ENCODE peak calls at places on chromosomes 12 and 14, in four cellular contexts. One of them, this sample, is unnamed.

GRCh38 chr12:93441111-93441616 is 583 bp downstream of the UBE2N start:
- DNase-seq in GM23338: peak; percentile 45
- DNase-seq in mesothelial cell of epicardium: no peak
- DNase-seq in neural crest cell: no peak
- DNase-seq in this sample: peak; percentile 46

GRCh38 chr14:99003646-99004045 is 268.4 kb downstream of the BCL11B start:
- DNase-seq in neural crest cell: no peak
- DNase-seq in mesothelial cell of epicardium: no peak
- DNase-seq in GM23338: no peak
- DNase-seq in this sample: no peak

GRCh38 chr12:108832730-108833354 is 24.5 kb downstream of the SSH1 start:
- DNase-seq in GM23338: no peak
- DNase-seq in neural crest cell: no peak
- DNase-seq in mesothelial cell of epicardium: no peak
- DNase-seq in this sample: no peak

GRCh38 chr14:95482967-95483842 is 33.2 kb downstream of the SYNE3 start:
- DNase-seq in mesothelial cell of epicardium: no peak
- DNase-seq in GM23338: no peak
- DNase-seq in neural crest cell: no peak
- DNase-seq in this sample: no peak

GRCh38 chr12:94262228-94263010 is 114.0 kb downstream of the PLXNC1 start:
- DNase-seq in GM23338: no peak
- DNase-seq in mesothelial cell of epicardium: peak; percentile 39
- DNase-seq in neural crest cell: no peak
- DNase-seq in this sample: peak; percentile 78

GRCh38 chr14:61152851-61153364 is 128.2 kb downstream of the TMEM30B start:
- DNase-seq in GM23338: no peak
- DNase-seq in mesothelial cell of epicardium: no peak
- DNase-seq in neural crest cell: no peak
- DNase-seq in this sample: no peak

GRCh38 chr12:117098071-117098360 is 1.2 kb downstream of the TESC start:
- DNase-seq in GM23338: no peak
- DNase-seq in neural crest cell: no peak
- DNase-seq in mesothelial cell of epicardium: no peak
- DNase-seq in this sample: no peak

GRCh38 chr14:90126260-90126659 is 64.5 kb downstream of the KCNK13 start:
- DNase-seq in GM23338: no peak
- DNase-seq in neural crest cell: no peak
- DNase-seq in mesothelial cell of epicardium: no peak
- DNase-seq in this sample: no peak

GRCh38 chr14:71183856-71184255 is 276.6 kb downstream of the PCNX1 start:
- DNase-seq in mesothelial cell of epicardium: no peak
- DNase-seq in GM23338: no peak
- DNase-seq in neural crest cell: no peak
- DNase-seq in this sample: no peak

GRCh38 chr12:24038211-24038997 is 88.9 kb upstream of the SOX5 start:
- DNase-seq in mesothelial cell of epicardium: no peak
- DNase-seq in neural crest cell: no peak
- DNase-seq in GM23338: peak; percentile 52
- DNase-seq in this sample: no peak

GRCh38 chr12:82835217-82835616 is 148.5 kb downstream of the TMTC2 start:
- DNase-seq in neural crest cell: no peak
- DNase-seq in GM23338: no peak
- DNase-seq in mesothelial cell of epicardium: no peak
- DNase-seq in this sample: no peak

GRCh38 chr14:85528080-85528881 is 1.7 kb upstream of the FLRT2 start:
- DNase-seq in neural crest cell: peak; percentile 20
- DNase-seq in GM23338: peak; percentile 69
- DNase-seq in mesothelial cell of epicardium: no peak
- DNase-seq in this sample: no peak

DNA sequence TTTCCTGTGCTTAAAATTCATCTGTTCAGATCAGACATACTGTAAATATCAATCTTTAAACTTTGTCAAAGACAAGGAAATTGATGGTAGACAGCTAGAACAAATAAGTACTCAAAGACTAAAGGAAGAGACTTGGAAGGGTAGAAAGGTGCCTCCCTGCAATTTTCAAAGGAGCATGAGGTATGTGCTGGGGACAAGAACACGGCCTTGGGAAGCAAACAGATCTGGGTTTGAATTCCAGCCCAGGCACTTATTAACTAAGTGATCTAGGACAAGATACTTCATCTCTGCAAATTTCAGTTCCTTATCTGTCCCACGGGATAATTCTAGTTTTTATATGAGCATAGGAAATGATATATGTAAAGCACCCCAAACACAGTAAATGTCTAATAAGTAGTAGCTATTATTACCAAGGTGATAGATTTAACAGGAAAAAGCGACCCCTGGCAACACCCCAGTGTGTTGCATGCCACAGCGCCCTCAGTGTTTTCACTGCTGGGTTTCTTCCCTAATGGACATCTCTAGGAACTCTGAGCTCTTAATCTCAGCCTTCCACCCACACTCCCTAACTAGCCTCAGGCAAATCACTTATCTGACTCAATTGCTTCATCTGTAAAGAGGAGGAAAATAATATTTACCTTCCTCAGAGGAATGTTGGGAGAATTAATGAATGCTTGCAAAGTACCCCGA is 44.7 kb upstream of the BMP4 start:
- DNase-seq in mesothelial cell of epicardium: no peak
- DNase-seq in GM23338: peak; percentile 55
- DNase-seq in neural crest cell: no peak
- DNase-seq in this sample: no peak
- TF ChIP-seq CTCF in mesothelial cell of epicardium: no peak
- TF ChIP-seq CTCF in GM23338: peak; percentile 73
- TF ChIP-seq CTCF in neural crest cell: peak; percentile 26
- TF ChIP-seq CTCF in this sample: no peak

DNA sequence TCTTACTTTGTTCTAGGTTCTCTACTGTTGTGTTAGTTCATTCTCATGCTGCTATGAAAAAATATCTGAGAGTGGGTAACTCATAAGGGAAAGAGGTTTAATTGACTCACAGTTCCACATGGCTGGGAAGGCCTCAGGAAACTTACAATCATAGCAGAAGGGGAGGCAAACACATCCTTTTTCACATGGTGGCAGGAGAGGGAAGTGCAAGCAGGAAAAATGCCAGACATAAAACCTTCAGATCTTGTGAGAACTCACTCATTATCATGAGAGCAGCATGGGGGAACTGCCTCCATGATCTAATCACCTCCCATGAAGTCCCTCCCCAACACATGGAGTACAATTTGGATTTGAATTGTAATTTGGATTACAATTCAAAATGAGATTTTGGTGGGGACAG is 69.6 kb downstream of the MGST1 start:
- DNase-seq in mesothelial cell of epicardium: no peak
- DNase-seq in GM23338: peak; percentile 46
- DNase-seq in neural crest cell: no peak
- DNase-seq in this sample: no peak
- TF ChIP-seq CTCF in mesothelial cell of epicardium: no peak
- TF ChIP-seq CTCF in GM23338: peak; percentile 7
- TF ChIP-seq CTCF in neural crest cell: peak; percentile 41
- TF ChIP-seq CTCF in this sample: no peak

DNA sequence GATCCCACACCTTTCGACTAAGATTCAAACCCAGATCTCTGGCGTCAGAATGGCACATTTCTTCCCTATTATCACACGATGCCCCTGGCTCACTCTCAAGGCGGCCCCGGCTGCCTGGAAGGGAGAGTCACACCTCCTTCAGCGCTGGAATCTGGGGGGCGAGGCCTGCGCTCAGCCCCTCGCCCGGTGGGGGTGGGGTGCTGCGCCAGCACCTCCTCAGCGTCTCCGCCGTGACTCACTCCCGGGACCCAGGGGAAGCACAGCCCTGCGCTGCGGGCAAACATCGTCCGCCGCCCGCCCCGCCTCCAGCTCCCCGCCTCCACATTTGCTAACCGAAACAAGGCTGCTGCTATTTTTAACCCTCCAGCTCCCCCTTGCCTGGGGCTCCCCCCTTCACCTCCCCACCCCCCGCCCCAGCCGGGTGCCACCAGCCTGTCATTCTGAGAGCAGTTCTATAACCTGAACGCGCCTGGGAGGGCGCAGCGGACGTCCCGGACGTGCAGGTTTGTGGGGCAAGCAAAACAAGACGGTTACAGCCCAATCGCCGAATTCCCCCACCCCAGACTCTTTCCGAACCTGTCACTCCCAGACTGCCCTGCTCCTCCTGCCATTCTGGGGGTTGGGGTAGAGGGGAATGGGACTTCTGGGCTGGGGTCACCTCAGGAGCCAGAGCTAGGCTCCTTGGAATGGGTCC is 6.8 kb downstream of the HDAC7 start:
- DNase-seq in GM23338: peak; percentile 95
- DNase-seq in mesothelial cell of epicardium: peak; percentile 71
- DNase-seq in neural crest cell: peak; percentile 40
- DNase-seq in this sample: peak; percentile 82
- TF ChIP-seq CTCF in GM23338: no peak
- TF ChIP-seq CTCF in mesothelial cell of epicardium: no peak
- TF ChIP-seq CTCF in neural crest cell: no peak
- TF ChIP-seq CTCF in this sample: no peak

DNA sequence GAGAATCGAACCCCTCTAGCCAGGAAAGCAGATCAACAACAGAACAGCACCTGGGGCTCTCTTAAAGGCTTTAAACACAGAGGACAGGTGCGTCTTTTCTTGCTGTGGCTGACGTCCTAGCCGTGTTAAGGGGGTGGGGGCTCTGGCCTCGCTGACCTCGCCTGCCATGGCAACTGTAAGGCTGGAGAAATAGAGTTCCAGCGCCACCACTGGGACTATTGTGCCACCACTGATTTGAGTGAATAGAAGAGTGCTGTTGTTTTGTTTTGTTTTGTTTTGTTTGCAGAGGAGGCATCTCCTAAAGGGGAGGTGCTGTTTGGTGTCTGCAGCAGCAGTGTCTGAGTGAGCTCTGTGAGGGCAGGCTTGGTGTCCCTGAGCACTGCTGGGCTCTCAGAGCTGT is 34.2 kb upstream of the PRMT8 start:
- DNase-seq in mesothelial cell of epicardium: no peak
- DNase-seq in GM23338: peak; percentile 89
- DNase-seq in neural crest cell: peak; percentile 25
- DNase-seq in this sample: no peak
- TF ChIP-seq CTCF in mesothelial cell of epicardium: no peak
- TF ChIP-seq CTCF in GM23338: peak; percentile 83
- TF ChIP-seq CTCF in neural crest cell: peak; percentile 35
- TF ChIP-seq CTCF in this sample: no peak

GRCh38 chr12:25585021-25585523 is 32.0 kb upstream of the LMNTD1 start:
- DNase-seq in GM23338: no peak
- DNase-seq in neural crest cell: no peak
- DNase-seq in mesothelial cell of epicardium: no peak
- DNase-seq in this sample: no peak

GRCh38 chr12:25587346-25587745 is 34.3 kb upstream of the LMNTD1 start:
- DNase-seq in GM23338: no peak
- DNase-seq in mesothelial cell of epicardium: no peak
- DNase-seq in neural crest cell: no peak
- DNase-seq in this sample: no peak

GRCh38 chr12:25581067-25581466 is 28.0 kb upstream of the LMNTD1 start:
- DNase-seq in neural crest cell: no peak
- DNase-seq in mesothelial cell of epicardium: no peak
- DNase-seq in GM23338: no peak
- DNase-seq in this sample: no peak

GRCh38 chr12:25585662-25586061 is 32.6 kb upstream of the LMNTD1 start:
- DNase-seq in mesothelial cell of epicardium: no peak
- DNase-seq in neural crest cell: no peak
- DNase-seq in GM23338: no peak
- DNase-seq in this sample: no peak

DNA sequence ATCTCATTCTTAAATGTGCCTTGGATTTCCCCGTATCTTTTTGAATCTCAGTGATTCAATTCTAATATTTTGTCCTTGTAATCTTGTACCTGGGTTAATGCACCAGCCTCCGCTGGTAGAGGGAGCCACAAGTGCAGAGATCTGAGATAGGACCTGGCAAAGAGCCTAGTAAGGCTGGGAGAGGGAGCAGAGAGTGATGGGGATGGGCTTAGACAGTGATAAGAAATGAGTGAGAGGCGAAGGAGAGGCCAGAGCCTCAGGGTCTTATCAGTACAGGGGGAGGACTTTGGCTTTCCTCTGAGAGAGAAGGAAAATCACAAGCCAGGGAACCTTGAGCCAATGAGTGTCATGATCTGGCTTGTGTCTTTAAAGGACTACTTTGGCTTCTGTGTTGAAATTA is 30.5 kb upstream of the LMNTD1 start:
- DNase-seq in GM23338: peak; percentile 32
- DNase-seq in mesothelial cell of epicardium: no peak
- DNase-seq in neural crest cell: no peak
- DNase-seq in this sample: no peak
- TF ChIP-seq CTCF in GM23338: peak; percentile 61
- TF ChIP-seq CTCF in mesothelial cell of epicardium: no peak
- TF ChIP-seq CTCF in neural crest cell: no peak
- TF ChIP-seq CTCF in this sample: no peak

GRCh38 chr14:87082917-87083316 is 910.1 kb downstream of the GALC start:
- DNase-seq in neural crest cell: no peak
- DNase-seq in mesothelial cell of epicardium: no peak
- DNase-seq in GM23338: no peak
- DNase-seq in this sample: no peak

GRCh38 chr14:87076146-87076545 is 916.8 kb downstream of the GALC start:
- DNase-seq in mesothelial cell of epicardium: no peak
- DNase-seq in neural crest cell: no peak
- DNase-seq in GM23338: peak; percentile 20
- DNase-seq in this sample: no peak

GRCh38 chr14:87084908-87085307 is 908.1 kb downstream of the GALC start:
- DNase-seq in neural crest cell: no peak
- DNase-seq in mesothelial cell of epicardium: no peak
- DNase-seq in GM23338: peak; percentile 50
- DNase-seq in this sample: no peak

DNA sequence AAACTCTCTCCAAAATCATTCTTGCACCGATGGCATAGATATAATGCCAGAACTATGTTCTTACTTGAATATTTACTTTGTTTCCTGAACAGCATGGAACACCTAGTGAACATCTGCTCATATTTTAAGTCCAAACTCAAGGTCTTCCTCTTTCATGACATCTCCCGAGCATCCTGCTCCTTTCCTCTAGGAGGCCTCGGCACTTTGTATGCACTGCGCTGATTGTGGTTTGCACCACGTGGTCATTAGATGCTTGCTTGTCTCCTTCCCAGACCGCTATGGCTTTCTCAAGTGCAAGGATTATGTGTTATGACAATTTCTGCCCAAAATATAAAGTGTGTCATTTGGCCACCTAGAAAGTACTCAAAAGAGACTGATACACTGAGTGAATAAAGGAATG is 912.0 kb downstream of the GALC start:
- DNase-seq in neural crest cell: no peak
- DNase-seq in GM23338: peak; percentile 38
- DNase-seq in mesothelial cell of epicardium: no peak
- DNase-seq in this sample: no peak
- TF ChIP-seq CTCF in neural crest cell: no peak
- TF ChIP-seq CTCF in GM23338: peak; percentile 36
- TF ChIP-seq CTCF in mesothelial cell of epicardium: no peak
- TF ChIP-seq CTCF in this sample: no peak

GRCh38 chr12:45122776-45123380 is 72.0 kb upstream of the DBX2 start:
- DNase-seq in GM23338: peak; percentile 66
- DNase-seq in mesothelial cell of epicardium: no peak
- DNase-seq in neural crest cell: no peak
- DNase-seq in this sample: no peak
- TF ChIP-seq CTCF in GM23338: peak; percentile 85
- TF ChIP-seq CTCF in mesothelial cell of epicardium: no peak
- TF ChIP-seq CTCF in neural crest cell: peak; percentile 64
- TF ChIP-seq CTCF in this sample: no peak

GRCh38 chr14:88079624-88080023 is 74.7 kb downstream of the GPR65 start:
- DNase-seq in neural crest cell: no peak
- DNase-seq in mesothelial cell of epicardium: no peak
- DNase-seq in GM23338: no peak
- DNase-seq in this sample: no peak
- TF ChIP-seq CTCF in neural crest cell: no peak
- TF ChIP-seq CTCF in mesothelial cell of epicardium: no peak
- TF ChIP-seq CTCF in GM23338: no peak
- TF ChIP-seq CTCF in this sample: no peak

This sample was measured in natural killer cell.